ENCODE peak calls at places on chromosomes 7 and 10, in eight cellular contexts. One of them, this sample, is unnamed.

GRCh38 chr10:70849582-70850016 is 33.9 kb downstream of the SGPL1 start:
- DNase-seq in fibroblast of pulmonary artery: peak
- DNase-seq in hippocampal formation: no peak
- DNase-seq in stimulated activated CD8-positive, alpha-beta memory T cell treated with anti-CD3 and anti-CD28 coated beads, Interleukin-15, amount 100 ng/mL, for 1 hour: no peak
- DNase-seq in neural crest cell: no peak
- DNase-seq in Calu3: no peak
- DNase-seq in Karpas-422: no peak
- DNase-seq in NCI-H1105: no peak
- DNase-seq in this sample: peak

GRCh38 chr10:70053896-70054641 is 1.4 kb downstream of the MACROH2A2 start:
- DNase-seq in fibroblast of pulmonary artery: peak
- DNase-seq in hippocampal formation: no peak
- DNase-seq in stimulated activated CD8-positive, alpha-beta memory T cell treated with anti-CD3 and anti-CD28 coated beads, Interleukin-15, amount 100 ng/mL, for 1 hour: no peak
- DNase-seq in neural crest cell: peak
- DNase-seq in Calu3: peak
- DNase-seq in Karpas-422: no peak
- DNase-seq in NCI-H1105: no peak
- DNase-seq in this sample: peak

GRCh38 chr7:128872394-128872824 is 9.8 kb downstream of the ATP6V1F start:
- DNase-seq in fibroblast of pulmonary artery: no peak
- DNase-seq in hippocampal formation: no peak
- DNase-seq in stimulated activated CD8-positive, alpha-beta memory T cell treated with anti-CD3 and anti-CD28 coated beads, Interleukin-15, amount 100 ng/mL, for 1 hour: no peak
- DNase-seq in neural crest cell: no peak
- DNase-seq in Calu3: no peak
- DNase-seq in Karpas-422: no peak
- DNase-seq in NCI-H1105: no peak
- DNase-seq in this sample: no peak

GRCh38 chr7:27171636-27172387 is 2.3 kb downstream of the HOXA10 start:
- DNase-seq in fibroblast of pulmonary artery: no peak
- DNase-seq in hippocampal formation: no peak
- DNase-seq in stimulated activated CD8-positive, alpha-beta memory T cell treated with anti-CD3 and anti-CD28 coated beads, Interleukin-15, amount 100 ng/mL, for 1 hour: no peak
- DNase-seq in neural crest cell: no peak
- DNase-seq in Calu3: no peak
- DNase-seq in Karpas-422: no peak
- DNase-seq in NCI-H1105: no peak
- DNase-seq in this sample: no peak

GRCh38 chr7:87600130-87601124 is at the start of gene ABCB1:
- DNase-seq in fibroblast of pulmonary artery: peak
- DNase-seq in hippocampal formation: peak
- DNase-seq in stimulated activated CD8-positive, alpha-beta memory T cell treated with anti-CD3 and anti-CD28 coated beads, Interleukin-15, amount 100 ng/mL, for 1 hour: no peak
- DNase-seq in neural crest cell: peak
- DNase-seq in Calu3: peak
- DNase-seq in Karpas-422: no peak
- DNase-seq in NCI-H1105: no peak
- DNase-seq in this sample: peak

GRCh38 chr10:9175200-9175599 is 1120.7 kb downstream of the GATA3 start:
- DNase-seq in fibroblast of pulmonary artery: no peak
- DNase-seq in hippocampal formation: no peak
- DNase-seq in stimulated activated CD8-positive, alpha-beta memory T cell treated with anti-CD3 and anti-CD28 coated beads, Interleukin-15, amount 100 ng/mL, for 1 hour: no peak
- DNase-seq in neural crest cell: no peak
- DNase-seq in Calu3: no peak
- DNase-seq in Karpas-422: no peak
- DNase-seq in NCI-H1105: no peak
- DNase-seq in this sample: no peak

GRCh38 chr7:69599211-69599878 is 1.1 kb downstream of the AUTS2 start:
- DNase-seq in fibroblast of pulmonary artery: no peak
- DNase-seq in hippocampal formation: no peak
- DNase-seq in stimulated activated CD8-positive, alpha-beta memory T cell treated with anti-CD3 and anti-CD28 coated beads, Interleukin-15, amount 100 ng/mL, for 1 hour: no peak
- DNase-seq in neural crest cell: peak
- DNase-seq in Calu3: no peak
- DNase-seq in Karpas-422: peak
- DNase-seq in NCI-H1105: peak
- DNase-seq in this sample: peak

GRCh38 chr7:131557521-131558385 is 1.3 kb upstream of the PODXL start:
- DNase-seq in fibroblast of pulmonary artery: no peak
- DNase-seq in hippocampal formation: no peak
- DNase-seq in stimulated activated CD8-positive, alpha-beta memory T cell treated with anti-CD3 and anti-CD28 coated beads, Interleukin-15, amount 100 ng/mL, for 1 hour: no peak
- DNase-seq in neural crest cell: peak
- DNase-seq in Calu3: no peak
- DNase-seq in Karpas-422: no peak
- DNase-seq in NCI-H1105: no peak
- DNase-seq in this sample: peak

GRCh38 chr7:150368884-150369739 is 490 bp downstream of the REPIN1 start:
- DNase-seq in fibroblast of pulmonary artery: peak
- DNase-seq in hippocampal formation: no peak
- DNase-seq in stimulated activated CD8-positive, alpha-beta memory T cell treated with anti-CD3 and anti-CD28 coated beads, Interleukin-15, amount 100 ng/mL, for 1 hour: peak
- DNase-seq in neural crest cell: peak
- DNase-seq in Calu3: peak
- DNase-seq in Karpas-422: peak
- DNase-seq in NCI-H1105: peak
- DNase-seq in this sample: peak

GRCh38 chr7:52735656-52736055 is 299.8 kb upstream of the POM121L12 start:
- DNase-seq in fibroblast of pulmonary artery: no peak
- DNase-seq in hippocampal formation: no peak
- DNase-seq in stimulated activated CD8-positive, alpha-beta memory T cell treated with anti-CD3 and anti-CD28 coated beads, Interleukin-15, amount 100 ng/mL, for 1 hour: no peak
- DNase-seq in neural crest cell: no peak
- DNase-seq in Calu3: no peak
- DNase-seq in Karpas-422: no peak
- DNase-seq in NCI-H1105: no peak
- DNase-seq in this sample: no peak

GRCh38 chr7:127792528-127793342 is 140.7 kb downstream of the SND1 start:
- DNase-seq in fibroblast of pulmonary artery: no peak
- DNase-seq in hippocampal formation: no peak
- DNase-seq in stimulated activated CD8-positive, alpha-beta memory T cell treated with anti-CD3 and anti-CD28 coated beads, Interleukin-15, amount 100 ng/mL, for 1 hour: no peak
- DNase-seq in neural crest cell: peak
- DNase-seq in Calu3: peak
- DNase-seq in Karpas-422: peak
- DNase-seq in NCI-H1105: peak
- DNase-seq in this sample: no peak

GRCh38 chr7:47518827-47519226 is 63.1 kb downstream of the TNS3 start:
- DNase-seq in fibroblast of pulmonary artery: no peak
- DNase-seq in hippocampal formation: no peak
- DNase-seq in stimulated activated CD8-positive, alpha-beta memory T cell treated with anti-CD3 and anti-CD28 coated beads, Interleukin-15, amount 100 ng/mL, for 1 hour: no peak
- DNase-seq in neural crest cell: no peak
- DNase-seq in Calu3: no peak
- DNase-seq in Karpas-422: no peak
- DNase-seq in NCI-H1105: no peak
- DNase-seq in this sample: peak

GRCh38 chr10:6114758-6115410 is 26.1 kb downstream of the RBM17 start:
- DNase-seq in fibroblast of pulmonary artery: peak
- DNase-seq in hippocampal formation: peak
- DNase-seq in stimulated activated CD8-positive, alpha-beta memory T cell treated with anti-CD3 and anti-CD28 coated beads, Interleukin-15, amount 100 ng/mL, for 1 hour: no peak
- DNase-seq in neural crest cell: no peak
- DNase-seq in Calu3: no peak
- DNase-seq in Karpas-422: no peak
- DNase-seq in NCI-H1105: no peak
- DNase-seq in this sample: peak

GRCh38 chr10:90462761-90463160 is 395.1 kb downstream of the HTR7 start:
- DNase-seq in fibroblast of pulmonary artery: peak
- DNase-seq in hippocampal formation: no peak
- DNase-seq in stimulated activated CD8-positive, alpha-beta memory T cell treated with anti-CD3 and anti-CD28 coated beads, Interleukin-15, amount 100 ng/mL, for 1 hour: no peak
- DNase-seq in neural crest cell: no peak
- DNase-seq in Calu3: no peak
- DNase-seq in Karpas-422: no peak
- DNase-seq in NCI-H1105: no peak
- DNase-seq in this sample: no peak

GRCh38 chr10:13788701-13789447 is 202.1 kb downstream of the PRPF18 start:
- DNase-seq in fibroblast of pulmonary artery: peak
- DNase-seq in hippocampal formation: no peak
- DNase-seq in stimulated activated CD8-positive, alpha-beta memory T cell treated with anti-CD3 and anti-CD28 coated beads, Interleukin-15, amount 100 ng/mL, for 1 hour: no peak
- DNase-seq in neural crest cell: no peak
- DNase-seq in Calu3: no peak
- DNase-seq in Karpas-422: no peak
- DNase-seq in NCI-H1105: no peak
- DNase-seq in this sample: peak

GRCh38 chr7:136166521-136166920 is 189.4 kb upstream of the MTPN start:
- DNase-seq in fibroblast of pulmonary artery: no peak
- DNase-seq in hippocampal formation: no peak
- DNase-seq in stimulated activated CD8-positive, alpha-beta memory T cell treated with anti-CD3 and anti-CD28 coated beads, Interleukin-15, amount 100 ng/mL, for 1 hour: no peak
- DNase-seq in neural crest cell: no peak
- DNase-seq in Calu3: no peak
- DNase-seq in Karpas-422: no peak
- DNase-seq in NCI-H1105: no peak
- DNase-seq in this sample: no peak

GRCh38 chr7:23290993-23291392 is 8.1 kb upstream of the MALSU1 start:
- DNase-seq in fibroblast of pulmonary artery: no peak
- DNase-seq in hippocampal formation: no peak
- DNase-seq in stimulated activated CD8-positive, alpha-beta memory T cell treated with anti-CD3 and anti-CD28 coated beads, Interleukin-15, amount 100 ng/mL, for 1 hour: no peak
- DNase-seq in neural crest cell: no peak
- DNase-seq in Calu3: no peak
- DNase-seq in Karpas-422: peak
- DNase-seq in NCI-H1105: no peak
- DNase-seq in this sample: no peak

GRCh38 chr10:69446650-69447151 is 4.6 kb upstream of the TSPAN15 start:
- DNase-seq in fibroblast of pulmonary artery: peak
- DNase-seq in hippocampal formation: no peak
- DNase-seq in stimulated activated CD8-positive, alpha-beta memory T cell treated with anti-CD3 and anti-CD28 coated beads, Interleukin-15, amount 100 ng/mL, for 1 hour: no peak
- DNase-seq in neural crest cell: no peak
- DNase-seq in Calu3: peak
- DNase-seq in Karpas-422: no peak
- DNase-seq in NCI-H1105: no peak
- DNase-seq in this sample: peak

GRCh38 chr10:130763071-130763470 is 548.5 kb downstream of the TCERG1L start:
- DNase-seq in fibroblast of pulmonary artery: no peak
- DNase-seq in hippocampal formation: no peak
- DNase-seq in stimulated activated CD8-positive, alpha-beta memory T cell treated with anti-CD3 and anti-CD28 coated beads, Interleukin-15, amount 100 ng/mL, for 1 hour: no peak
- DNase-seq in neural crest cell: no peak
- DNase-seq in Calu3: no peak
- DNase-seq in Karpas-422: no peak
- DNase-seq in NCI-H1105: no peak
- DNase-seq in this sample: no peak

GRCh38 chr7:35415411-35415822 is 161.5 kb upstream of the TBX20 start:
- DNase-seq in fibroblast of pulmonary artery: peak
- DNase-seq in hippocampal formation: no peak
- DNase-seq in stimulated activated CD8-positive, alpha-beta memory T cell treated with anti-CD3 and anti-CD28 coated beads, Interleukin-15, amount 100 ng/mL, for 1 hour: no peak
- DNase-seq in neural crest cell: no peak
- DNase-seq in Calu3: no peak
- DNase-seq in Karpas-422: no peak
- DNase-seq in NCI-H1105: no peak
- DNase-seq in this sample: no peak

GRCh38 chr10:96626795-96627194 is 40.0 kb upstream of the TM9SF3 start:
- DNase-seq in fibroblast of pulmonary artery: no peak
- DNase-seq in hippocampal formation: no peak
- DNase-seq in stimulated activated CD8-positive, alpha-beta memory T cell treated with anti-CD3 and anti-CD28 coated beads, Interleukin-15, amount 100 ng/mL, for 1 hour: no peak
- DNase-seq in neural crest cell: no peak
- DNase-seq in Calu3: no peak
- DNase-seq in Karpas-422: peak
- DNase-seq in NCI-H1105: no peak
- DNase-seq in this sample: no peak

GRCh38 chr10:35940067-35940989 is 298.2 kb upstream of the FZD8 start:
- DNase-seq in fibroblast of pulmonary artery: peak
- DNase-seq in hippocampal formation: no peak
- DNase-seq in stimulated activated CD8-positive, alpha-beta memory T cell treated with anti-CD3 and anti-CD28 coated beads, Interleukin-15, amount 100 ng/mL, for 1 hour: no peak
- DNase-seq in neural crest cell: no peak
- DNase-seq in Calu3: no peak
- DNase-seq in Karpas-422: no peak
- DNase-seq in NCI-H1105: peak
- DNase-seq in this sample: no peak

GRCh38 chr7:99975782-99976521 is at the start of gene AZGP1:
- DNase-seq in fibroblast of pulmonary artery: no peak
- DNase-seq in hippocampal formation: peak
- DNase-seq in stimulated activated CD8-positive, alpha-beta memory T cell treated with anti-CD3 and anti-CD28 coated beads, Interleukin-15, amount 100 ng/mL, for 1 hour: no peak
- DNase-seq in neural crest cell: no peak
- DNase-seq in Calu3: peak
- DNase-seq in Karpas-422: peak
- DNase-seq in NCI-H1105: no peak
- DNase-seq in this sample: peak

GRCh38 chr7:74039337-74039736 is 11.4 kb downstream of the ELN start:
- DNase-seq in fibroblast of pulmonary artery: no peak
- DNase-seq in hippocampal formation: no peak
- DNase-seq in stimulated activated CD8-positive, alpha-beta memory T cell treated with anti-CD3 and anti-CD28 coated beads, Interleukin-15, amount 100 ng/mL, for 1 hour: no peak
- DNase-seq in neural crest cell: no peak
- DNase-seq in Calu3: no peak
- DNase-seq in Karpas-422: no peak
- DNase-seq in NCI-H1105: peak
- DNase-seq in this sample: no peak

GRCh38 chr10:94397549-94398370 is 4.6 kb upstream of the TBC1D12 start:
- DNase-seq in fibroblast of pulmonary artery: peak
- DNase-seq in hippocampal formation: no peak
- DNase-seq in stimulated activated CD8-positive, alpha-beta memory T cell treated with anti-CD3 and anti-CD28 coated beads, Interleukin-15, amount 100 ng/mL, for 1 hour: no peak
- DNase-seq in neural crest cell: no peak
- DNase-seq in Calu3: no peak
- DNase-seq in Karpas-422: no peak
- DNase-seq in NCI-H1105: no peak
- DNase-seq in this sample: peak

GRCh38 chr7:149460493-149461330 is at the start of gene ZNF777:
- DNase-seq in fibroblast of pulmonary artery: peak
- DNase-seq in hippocampal formation: peak
- DNase-seq in stimulated activated CD8-positive, alpha-beta memory T cell treated with anti-CD3 and anti-CD28 coated beads, Interleukin-15, amount 100 ng/mL, for 1 hour: peak
- DNase-seq in neural crest cell: peak
- DNase-seq in Calu3: peak
- DNase-seq in Karpas-422: peak
- DNase-seq in NCI-H1105: peak
- DNase-seq in this sample: peak

GRCh38 chr7:117212969-117213877 is 109.6 kb downstream of the WNT2 start:
- DNase-seq in fibroblast of pulmonary artery: peak
- DNase-seq in hippocampal formation: peak
- DNase-seq in stimulated activated CD8-positive, alpha-beta memory T cell treated with anti-CD3 and anti-CD28 coated beads, Interleukin-15, amount 100 ng/mL, for 1 hour: peak
- DNase-seq in neural crest cell: peak
- DNase-seq in Calu3: peak
- DNase-seq in Karpas-422: peak
- DNase-seq in NCI-H1105: peak
- DNase-seq in this sample: peak

This sample was measured in astrocyte of the hippocampus.